ENCODE peak calls at places on chromosomes 11 and 22, in four cellular contexts. K is T47D; V is stimulated activated CD4-positive, alpha-beta T cell treated with anti-CD3 and anti-CD28 coated beads, Interleukin-2, amount 100 ng/mL, for 48 hours; O is endothelial cell of umbilical vein. A is an unnamed sample.

GRCh38 chr11:92510591-92510990 is 286.0 kb downstream of the FAT3 start:
- DNase-seq in K (no peak), V (no peak), O (no peak), A (no peak)

GRCh38 chr11:114285599-114285998 is 10.6 kb upstream of the NNMT start:
- DNase-seq in K (no peak), V (no peak), O (no peak), A (no peak)

GRCh38 chr11:67695606-67696005 is 21.2 kb upstream of the ALDH3B2 start:
- DNase-seq in K (peak; percentile 55), V (no peak), O (no peak), A (no peak)

GRCh38 chr11:10350341-10350740 is 45.5 kb downstream of the ADM start:
- DNase-seq in K (peak; percentile 69), V (no peak), O (no peak), A (no peak)

GRCh38 chr11:59556883-59557205 is 45.5 kb downstream of the OR4D9 start:
- DNase-seq in K (peak; percentile 56), V (no peak), O (peak; percentile 63), A (no peak)

GRCh38 chr11:41532413-41532812 is 73.0 kb upstream of the LRRC4C start:
- DNase-seq in K (no peak), V (no peak), O (no peak), A (no peak)

GRCh38 chr22:31179345-31179744 is 19.4 kb downstream of the RNF185 start:
- DNase-seq in K (peak; percentile 85), V (no peak), O (no peak), A (no peak)

GRCh38 chr11:64591257-64592233 is 525 bp downstream of the SLC22A12 start:
- DNase-seq in K (no peak), V (no peak), O (no peak), A (no peak)

GRCh38 chr22:19625331-19626041 is 88.8 kb upstream of the SEPTIN5 start:
- DNase-seq in K (no peak), V (no peak), O (no peak), A (no peak)

GRCh38 chr11:72075109-72075508 is 5.2 kb downstream of the NUMA1 start:
- DNase-seq in K (peak; percentile 54), V (no peak), O (no peak), A (no peak)

GRCh38 chr11:65221026-65221425 is 39.3 kb downstream of the CAPN1 start:
- DNase-seq in K (no peak), V (no peak), O (no peak), A (no peak)

GRCh38 chr22:42303304-42304020 is 33.0 kb upstream of the TCF20 start:
- DNase-seq in K (no peak), V (no peak), O (no peak), A (no peak)

GRCh38 chr11:39668640-39669039 is 1790.8 kb downstream of the LRRC4C start:
- DNase-seq in K (no peak), V (no peak), O (no peak), A (no peak)

GRCh38 chr11:57938351-57938750 is 85.3 kb upstream of the OR9Q1 start:
- DNase-seq in K (peak; percentile 18), V (no peak), O (no peak), A (no peak)

GRCh38 chr11:17208257-17208999 is 642 bp upstream of the PIK3C2A start:
- DNase-seq in K (peak; percentile 54), V (peak; percentile 42), O (peak; percentile 88), A (peak; percentile 89)

GRCh38 chr11:121437018-121437685 is 15.0 kb upstream of the SORL1 start:
- DNase-seq in K (peak; percentile 45), V (no peak), O (no peak), A (no peak)

GRCh38 chr11:118790357-118791014 is 478 bp downstream of the DDX6 start:
- DNase-seq in K (no peak), V (peak; percentile 31), O (peak; percentile 78), A (peak; percentile 32)

GRCh38 chr11:119284344-119285157 is 32.4 kb downstream of the MCAM start:
- DNase-seq in K (peak; percentile 79), V (no peak), O (peak; percentile 39), A (no peak)

GRCh38 chr11:131748146-131749050 is 378.0 kb downstream of the NTM start:
- DNase-seq in K (peak; percentile 79), V (peak; percentile 17), O (peak; percentile 85), A (peak; percentile 68)

GRCh38 chr22:26835929-26836528 is 178.6 kb downstream of the MIAT start:
- DNase-seq in K (peak; percentile 57), V (peak; percentile 64), O (peak; percentile 42), A (no peak)

GRCh38 chr22:35914665-35915476 is 113.8 kb downstream of the RBFOX2 start:
- DNase-seq in K (peak; percentile 96), V (no peak), O (peak; percentile 88), A (peak; percentile 79)

GRCh38 chr22:36936362-36937116 is 23.1 kb downstream of the CSF2RB start:
- DNase-seq in K (no peak), V (no peak), O (no peak), A (no peak)

A was measured in NCI-H2227 treated with DMSO at 0.1 percent for 48 hours.